ENCODE peak calls at places on chromosomes 7 and 10, in seven cellular contexts. T is GM04504, N is GM06990, S is memory B cell, W is HuH-7, C is NCI-H1436, X is natural killer cell. R is an unnamed sample.

GRCh38 chr7:103048833-103049232 is 25.8 kb downstream of the FBXL13 start:
- DNase-seq in T (no peak), N (no peak), S (no peak), W (no peak), C (no peak), X (no peak), R (no peak)

GRCh38 chr10:45817130-45817859 is 30.0 kb downstream of the AGAP4 start:
- DNase-seq in T (no peak), N (no peak), S (no peak), W (no peak), C (no peak), X (no peak), R (no peak)

GRCh38 chr10:71725998-71726672 is 6.6 kb upstream of the C10orf105 start:
- DNase-seq in T (no peak), N (peak; percentile 43), S (no peak), W (peak; percentile 54), C (no peak), X (no peak), R (no peak)

GRCh38 chr10:1648648-1649047 is 88.7 kb downstream of the ADARB2 start:
- DNase-seq in T (no peak), N (peak; percentile 50), S (no peak), W (no peak), C (no peak), X (no peak), R (no peak)

GRCh38 chr7:121330053-121330833 is 1.4 kb downstream of the WNT16 start:
- DNase-seq in T (no peak), N (no peak), S (no peak), W (no peak), C (no peak), X (no peak), R (no peak)

GRCh38 chr10:69451209-69451783 is at the start of gene TSPAN15:
- DNase-seq in T (peak; percentile 44), N (peak; percentile 83), S (peak; percentile 21), W (peak; percentile 87), C (peak; percentile 89), X (peak; percentile 43), R (peak; percentile 92)

GRCh38 chr10:119655566-119656001 is 4.4 kb downstream of the BAG3 start:
- DNase-seq in T (peak; percentile 44), N (no peak), S (no peak), W (no peak), C (no peak), X (no peak), R (peak; percentile 60)

GRCh38 chr10:48655426-48656240 is 29.0 kb upstream of the WDFY4 start:
- DNase-seq in T (no peak), N (no peak), S (peak; percentile 69), W (no peak), C (no peak), X (no peak), R (peak; percentile 79)

GRCh38 chr7:49812534-49812933 is 39.1 kb downstream of the VWC2 start:
- DNase-seq in T (no peak), N (no peak), S (no peak), W (no peak), C (no peak), X (no peak), R (no peak)

GRCh38 chr7:71645836-71646235 is 513.9 kb downstream of the GALNT17 start:
- DNase-seq in T (no peak), N (no peak), S (no peak), W (no peak), C (no peak), X (no peak), R (no peak)

GRCh38 chr10:78331391-78331922 is 297.8 kb downstream of the RPS24 start:
- DNase-seq in T (peak; percentile 43), N (no peak), S (no peak), W (no peak), C (no peak), X (no peak), R (peak; percentile 10)

GRCh38 chr10:27285093-27285492 is 44.5 kb upstream of the ACBD5 start:
- DNase-seq in T (no peak), N (no peak), S (no peak), W (peak; percentile 21), C (no peak), X (no peak), R (peak; percentile 12)

GRCh38 chr7:70582921-70583895 is 548.7 kb upstream of the GALNT17 start:
- DNase-seq in T (no peak), N (no peak), S (no peak), W (no peak), C (no peak), X (no peak), R (no peak)

GRCh38 chr7:36312064-36312914 is 77.4 kb upstream of the ANLN start:
- DNase-seq in T (no peak), N (no peak), S (no peak), W (peak; percentile 66), C (no peak), X (no peak), R (no peak)

GRCh38 chr7:27152816-27153486 is 568 bp upstream of the HOXA3 start:
- DNase-seq in T (no peak), N (no peak), S (no peak), W (no peak), C (no peak), X (no peak), R (no peak)

GRCh38 chr10:18418579-18419210 is 232.7 kb downstream of the NSUN6 start:
- DNase-seq in T (no peak), N (no peak), S (no peak), W (no peak), C (no peak), X (no peak), R (no peak)

GRCh38 chr10:50552771-50553535 is 70.8 kb downstream of the SGMS1 start:
- DNase-seq in T (no peak), N (no peak), S (no peak), W (peak; percentile 28), C (no peak), X (peak; percentile 29), R (no peak)

GRCh38 chr7:104208421-104208780 is 588 bp upstream of the ORC5 start:
- DNase-seq in T (no peak), N (no peak), S (no peak), W (no peak), C (no peak), X (no peak), R (no peak)

GRCh38 chr7:108627476-108628051 is 57.9 kb downstream of the DNAJB9 start:
- DNase-seq in T (no peak), N (no peak), S (no peak), W (no peak), C (no peak), X (no peak), R (no peak)

GRCh38 chr7:3559178-3559765 is 258.2 kb downstream of the SDK1 start:
- DNase-seq in T (peak; percentile 3), N (no peak), S (no peak), W (no peak), C (no peak), X (no peak), R (peak; percentile 23)

GRCh38 chr10:35650894-35651293 is 8.8 kb upstream of the FZD8 start:
- DNase-seq in T (no peak), N (no peak), S (no peak), W (no peak), C (no peak), X (no peak), R (no peak)

GRCh38 chr7:40880581-40880980 is 745.8 kb downstream of the SUGCT start:
- DNase-seq in T (no peak), N (no peak), S (no peak), W (no peak), C (no peak), X (no peak), R (no peak)

GRCh38 chr7:105011771-105012502 is 2.1 kb upstream of the KMT2E start:
- DNase-seq in T (no peak), N (no peak), S (peak; percentile 24), W (no peak), C (no peak), X (peak; percentile 33), R (no peak)

GRCh38 chr10:49080071-49080470 is 35.3 kb downstream of the VSTM4 start:
- DNase-seq in T (no peak), N (no peak), S (no peak), W (no peak), C (no peak), X (no peak), R (no peak)

GRCh38 chr10:30639946-30640786 is 10.6 kb upstream of the LYZL2 start:
- DNase-seq in T (peak; percentile 34), N (peak; percentile 21), S (no peak), W (peak; percentile 41), C (peak; percentile 41), X (no peak), R (no peak)

GRCh38 chr10:80407836-80408197 is 534 bp upstream of the PRXL2A start:
- DNase-seq in T (no peak), N (peak; percentile 26), S (peak; percentile 18), W (peak; percentile 56), C (peak; percentile 17), X (no peak), R (peak; percentile 24)

GRCh38 chr7:134553976-134554375 is 5.1 kb downstream of the AKR1B15 start:
- DNase-seq in T (no peak), N (no peak), S (no peak), W (no peak), C (no peak), X (no peak), R (no peak)

R was measured in mucosa of gallbladder.